ENCODE peak calls at places on chromosome 10, in seven cellular contexts. K, I, J, B, L, Y and H are unnamed samples.
A peak's percentile ranks its signal among the peaks of the same experiment; 100 is the strongest.

GRCh38 chr10:101014230-101014884 is 14.7 kb downstream of the LZTS2 start:
- DNase-seq in J (peak; percentile 75), L (peak; percentile 85), I (peak; percentile 92), K (peak; percentile 67), B (peak; percentile 84), Y (peak; percentile 90), H (peak; percentile 88)

GRCh38 chr10:125562737-125563136 is 120.2 kb downstream of the TEX36 start:
- DNase-seq in L (no peak), I (no peak), K (no peak), Y (no peak), B (no peak), J (no peak), H (no peak)

GRCh38 chr10:18238875-18239485 is 98.8 kb downstream of the CACNB2 start:
- DNase-seq in I (no peak), B (no peak), K (peak; percentile 74), Y (no peak), J (no peak), L (peak; percentile 35), H (no peak)

GRCh38 chr10:124596116-124596785 is 134.6 kb downstream of the LHPP start:
- DNase-seq in J (no peak), L (no peak), K (no peak), B (no peak), I (no peak), Y (no peak), H (no peak)

GRCh38 chr10:72802291-72803118 is 91.0 kb upstream of the OIT3 start:
- DNase-seq in Y (no peak), J (no peak), B (no peak), I (no peak), L (peak; percentile 18), K (peak; percentile 67), H (no peak)

GRCh38 chr10:86756511-86757109 is at the start of gene BMPR1A:
- DNase-seq in Y (no peak), L (peak; percentile 39), B (no peak), J (peak; percentile 94), I (peak; percentile 91), K (peak; percentile 79), H (peak; percentile 74)

GRCh38 chr10:100009793-100010676 is at the start of gene DNMBP:
- DNase-seq in K (peak; percentile 75), B (peak; percentile 90), I (peak; percentile 83), Y (peak; percentile 86), L (peak; percentile 94), J (peak; percentile 79), H (peak; percentile 89)

GRCh38 chr10:90378524-90379076 is 479.2 kb downstream of the HTR7 start:
- DNase-seq in I (no peak), B (no peak), L (no peak), Y (no peak), J (no peak), K (peak; percentile 57), H (no peak)

GRCh38 chr10:32189400-32190084 is 133.3 kb upstream of the KIF5B start:
- DNase-seq in B (no peak), L (no peak), K (peak; percentile 44), J (peak; percentile 12), Y (no peak), I (no peak), H (no peak)

GRCh38 chr10:47048533-47048905 is 137.3 kb downstream of the PTPN20 start:
- DNase-seq in B (no peak), L (no peak), I (peak; percentile 23), Y (no peak), K (no peak), J (no peak), H (no peak)

GRCh38 chr10:69789164-69789576 is 12.5 kb upstream of the COL13A1 start:
- DNase-seq in I (no peak), K (no peak), B (no peak), L (no peak), J (no peak), Y (no peak), H (no peak)

GRCh38 chr10:91605968-91606367 is 26.9 kb downstream of the PPP1R3C start:
- DNase-seq in I (no peak), J (no peak), B (no peak), L (no peak), Y (no peak), K (no peak), H (no peak)

GRCh38 chr10:75175046-75175445 is 35.5 kb upstream of the VDAC2 start:
- DNase-seq in J (no peak), I (no peak), L (no peak), K (no peak), Y (no peak), B (no peak), H (no peak)

GRCh38 chr10:48811917-48812316 is 127.2 kb downstream of the WDFY4 start:
- DNase-seq in J (no peak), B (no peak), K (no peak), I (no peak), Y (no peak), L (no peak), H (no peak)

GRCh38 chr10:72048450-72049124 is 39.8 kb downstream of the SPOCK2 start:
- DNase-seq in J (peak; percentile 87), K (peak; percentile 92), I (peak; percentile 94), B (peak; percentile 89), L (peak; percentile 86), Y (peak; percentile 94), H (peak; percentile 90)

GRCh38 chr10:77586719-77587423 is 50.7 kb downstream of the KCNMA1 start:
- DNase-seq in K (peak; percentile 92), L (no peak), I (no peak), B (no peak), J (no peak), Y (peak; percentile 57), H (no peak)

GRCh38 chr10:48199580-48200377 is 74.7 kb downstream of the FRMPD2 start:
- DNase-seq in K (peak; percentile 96), I (no peak), B (no peak), J (no peak), Y (no peak), L (no peak), H (no peak)

GRCh38 chr10:114694735-114695134 is 36.7 kb upstream of the ABLIM1 start:
- DNase-seq in K (no peak), L (peak; percentile 58), I (peak; percentile 42), B (peak; percentile 48), J (peak; percentile 19), Y (peak; percentile 56), H (no peak)

GRCh38 chr10:123614888-123615287 is 51.3 kb upstream of the GPR26 start:
- DNase-seq in I (peak; percentile 64), J (peak; percentile 90), B (no peak), K (peak; percentile 38), Y (peak; percentile 69), L (peak; percentile 48), H (peak; percentile 85)

GRCh38 chr10:77845455-77845850 is 81.1 kb downstream of the DLG5 start:
- DNase-seq in B (no peak), L (no peak), K (no peak), J (no peak), I (no peak), Y (no peak), H (no peak)

GRCh38 chr10:95236068-95236903 is 42.2 kb downstream of the ACSM6 start:
- DNase-seq in K (peak; percentile 79), L (peak; percentile 43), Y (no peak), J (no peak), I (no peak), B (no peak), H (no peak)

GRCh38 chr10:133308431-133309110 is at the start of the genes TUBGCP2 and ZNF511:
- DNase-seq in B (peak; percentile 85), K (peak; percentile 76), Y (peak; percentile 89), I (peak; percentile 89), L (peak; percentile 92), J (peak; percentile 78), H (peak; percentile 92)
- TF ChIP-seq CTCF in B (peak; percentile 10), K (no peak), Y (no peak), I (no peak), L (no peak), J (no peak), H (no peak)

DNA sequence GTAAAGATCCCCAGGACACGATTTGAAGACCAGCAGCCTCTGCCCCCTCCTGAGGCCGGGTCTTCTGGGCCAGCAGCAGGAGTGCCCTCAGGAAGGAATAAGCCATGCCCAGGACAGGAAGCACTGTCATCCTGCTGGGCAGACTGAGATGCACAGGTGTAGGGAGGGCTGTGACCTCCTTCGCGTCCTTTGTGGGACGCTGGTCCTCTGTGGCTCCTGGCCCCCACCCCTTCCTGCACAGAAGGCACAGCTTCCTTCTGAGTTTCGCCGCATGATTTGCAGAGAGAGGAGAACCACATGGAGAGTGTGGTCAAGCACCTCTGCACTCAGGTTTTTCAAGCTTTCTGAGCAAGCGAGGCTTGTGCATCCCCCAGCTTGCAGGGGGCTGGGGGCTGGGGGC is 112.7 kb downstream of the RGS10 start:
- DNase-seq in Y (no peak), J (no peak), B (no peak), I (no peak), K (no peak), L (no peak), H (no peak)
- TF ChIP-seq CTCF in Y (no peak), J (no peak), B (no peak), I (no peak), K (no peak), L (no peak), H (no peak)

DNA sequence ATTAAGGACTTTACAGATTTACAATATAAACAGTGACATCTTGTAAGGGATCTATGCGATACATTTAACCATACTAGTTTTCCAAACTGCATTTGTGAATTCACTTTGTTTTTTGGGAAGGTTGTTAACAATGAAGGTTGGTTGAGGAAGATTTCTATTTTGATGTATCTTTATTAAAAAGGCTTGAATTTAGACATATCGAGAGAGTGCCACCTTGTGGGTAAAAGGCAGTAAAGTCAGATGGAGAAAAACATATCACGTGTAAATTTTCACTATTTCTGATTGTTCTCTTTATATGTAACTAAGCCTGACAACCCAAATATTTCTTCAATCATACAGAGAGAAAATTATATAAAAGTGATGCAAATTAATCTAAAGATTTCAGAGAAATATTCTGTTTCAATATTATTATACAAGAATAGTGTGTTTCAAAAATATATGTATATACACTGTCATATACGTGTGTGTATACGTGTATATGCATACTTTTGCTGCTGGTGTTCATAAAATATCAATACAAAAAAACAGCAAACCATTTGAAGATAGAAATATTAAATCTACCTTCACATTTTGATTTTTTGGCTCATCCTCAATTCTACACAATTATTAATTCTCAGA is 988.6 kb downstream of the SORCS1 start:
- DNase-seq in I (no peak), L (peak; percentile 9), K (peak; percentile 37), B (no peak), J (no peak), Y (no peak), H (no peak)
- TF ChIP-seq CTCF in I (peak; percentile 9), L (no peak), K (peak; percentile 55), B (peak; percentile 56), J (peak; percentile 76), Y (no peak), H (peak; percentile 83)

GRCh38 chr10:29470355-29470705 is 164.4 kb downstream of the SVIL start:
- DNase-seq in Y (no peak), I (no peak), K (peak; percentile 19), L (no peak), B (peak; percentile 57), J (no peak), H (no peak)
- TF ChIP-seq CTCF in Y (peak; percentile 15), I (peak; percentile 11), K (peak; percentile 50), L (no peak), B (peak; percentile 59), J (peak; percentile 54), H (peak; percentile 66)

GRCh38 chr10:82148764-82149163 is 273.8 kb downstream of the NRG3 start:
- DNase-seq in B (no peak), K (no peak), I (no peak), J (no peak), L (no peak), Y (no peak), H (no peak)

GRCh38 chr10:82150123-82150900 is 275.3 kb downstream of the NRG3 start:
- DNase-seq in I (no peak), B (peak; percentile 89), L (peak; percentile 1), Y (peak; percentile 20), K (peak; percentile 27), J (peak; percentile 32), H (no peak)
- TF ChIP-seq CTCF in I (no peak), B (peak; percentile 82), L (peak; percentile 49), Y (no peak), K (peak; percentile 33), J (peak; percentile 63), H (peak; percentile 58)